ENCODE peak calls at places on chromosomes 4 and X, in four cellular contexts. K is CD8-positive, alpha-beta T cell; Y is adrenal gland; S is cardiac muscle cell. O is an unnamed sample. For H3K4me1 and H3K27me3, the result is how much of the 10 kb centered on the place peaks cover.

GRCh38 chrX:126551725-126552312 is 795 bp downstream of the DCAF12L1 start:
- DNase-seq in S (no peak), K (no peak), Y (no peak), O (no peak)

GRCh38 chr4:87132035-87132434 is 88.4 kb downstream of the KLHL8 start:
- DNase-seq in S (no peak), K (no peak), Y (no peak), O (no peak)

GRCh38 chr4:85527815-85528214 is 52.9 kb downstream of the ARHGAP24 start:
- DNase-seq in K (no peak), S (no peak), Y (no peak), O (no peak)

GRCh38 chr4:55426518-55426917 is 30.8 kb downstream of the TMEM165 start:
- DNase-seq in K (no peak), S (peak), Y (no peak), O (no peak)

GRCh38 chr4:108385076-108385475 is 216.3 kb upstream of the LEF1 start:
- DNase-seq in K (no peak), S (no peak), Y (no peak), O (no peak)

GRCh38 chrX:107970073-107970472 is 12.1 kb downstream of the TEX13B start:
- DNase-seq in Y (no peak), K (no peak), S (no peak), O (no peak)

GRCh38 chr4:141469392-141469791 is 167.0 kb upstream of the IL15 start:
- DNase-seq in S (no peak), Y (no peak), K (no peak), O (no peak)

GRCh38 chr4:103046416-103047290 is 27.1 kb upstream of the SLC9B1 start:
- DNase-seq in S (peak), Y (peak), K (peak), O (peak)

GRCh38 chr4:110586137-110586850 is 36.6 kb downstream of the PITX2 start:
- DNase-seq in S (peak), Y (no peak), K (no peak), O (no peak)

GRCh38 chrX:153926863-153927685 is 1.0 kb upstream of the ARHGAP4 start:
- DNase-seq in S (peak), K (peak), Y (peak), O (peak)

GRCh38 chrX:153927686-153927935 is 1.5 kb upstream of the ARHGAP4 start:
- DNase-seq in K (no peak), Y (no peak), S (no peak), O (no peak)

GRCh38 chrX:153925739-153926593 is at the start of gene ARHGAP4:
- DNase-seq in S (no peak), Y (no peak), K (peak), O (peak)

GRCh38 chrX:153925387-153925738 is 701 bp downstream of the ARHGAP4 start:
- DNase-seq in Y (no peak), S (no peak), K (no peak), O (peak)

DNA sequence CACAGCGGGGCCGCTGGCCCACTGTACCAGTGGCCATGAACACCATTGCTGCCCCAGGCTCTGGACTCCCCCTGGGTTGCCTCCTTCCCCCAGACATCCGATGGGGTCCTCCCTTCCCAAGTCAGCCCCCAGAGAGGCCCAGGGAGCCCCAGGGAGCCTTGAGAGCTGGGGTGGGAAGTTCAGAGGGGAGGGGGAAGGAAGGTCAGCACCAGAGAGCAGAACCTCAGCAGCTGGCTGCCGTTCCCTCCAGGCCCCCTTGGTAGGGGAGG is 464 bp upstream of the ARHGAP4 start:
- DNase-seq in S (no peak), K (no peak), Y (no peak), O (no peak)
- H3K4me1 ChIP-seq in S (under half), K (under half), Y (under half), O (half or more)

GRCh38 chr4:37243722-37244582 is 591 bp upstream of the NWD2 start:
- DNase-seq in Y (no peak), K (no peak), S (peak), O (peak)

GRCh38 chr4:37246891-37247290 is 2.3 kb downstream of the NWD2 start:
- DNase-seq in Y (no peak), K (no peak), S (no peak), O (no peak)

GRCh38 chr4:37243061-37243460 is 1.5 kb upstream of the NWD2 start:
- DNase-seq in S (no peak), Y (no peak), K (no peak), O (no peak)

GRCh38 chr4:37244583-37245390 is at the start of gene NWD2:
- DNase-seq in Y (no peak), K (no peak), S (peak), O (peak)

DNA sequence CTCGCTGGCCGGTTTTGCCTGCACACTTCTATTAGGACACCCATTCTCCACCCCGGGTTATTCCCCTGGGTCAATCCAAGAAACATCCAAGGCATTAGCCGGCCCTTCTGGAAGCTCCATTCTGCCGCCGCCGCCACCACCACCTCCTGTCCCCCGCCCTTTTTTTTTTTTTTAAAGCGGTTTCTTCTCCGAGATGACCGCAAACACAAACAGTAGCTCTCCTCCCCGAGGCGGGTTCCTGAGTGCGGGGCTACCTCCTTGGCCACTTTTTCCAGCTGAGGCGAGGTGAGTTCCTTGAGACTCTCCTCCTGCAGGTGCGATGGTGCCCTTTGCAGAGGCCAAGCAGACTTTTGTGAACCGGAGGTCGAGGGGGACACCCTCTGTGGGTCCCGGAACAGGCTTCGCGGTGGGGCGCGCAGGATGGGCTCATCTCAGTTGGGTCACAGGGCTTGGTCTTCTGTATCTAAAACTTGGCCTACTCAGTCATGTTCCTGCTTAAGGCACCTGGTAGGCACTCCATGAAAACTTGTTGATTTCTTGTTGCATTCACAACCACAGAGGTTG is 930 bp downstream of the NWD2 start:
- DNase-seq in Y (no peak), S (no peak), K (no peak), O (no peak)
- H3K27me3 ChIP-seq in Y (under half), S (half or more), K (under half), O (under half)

DNA sequence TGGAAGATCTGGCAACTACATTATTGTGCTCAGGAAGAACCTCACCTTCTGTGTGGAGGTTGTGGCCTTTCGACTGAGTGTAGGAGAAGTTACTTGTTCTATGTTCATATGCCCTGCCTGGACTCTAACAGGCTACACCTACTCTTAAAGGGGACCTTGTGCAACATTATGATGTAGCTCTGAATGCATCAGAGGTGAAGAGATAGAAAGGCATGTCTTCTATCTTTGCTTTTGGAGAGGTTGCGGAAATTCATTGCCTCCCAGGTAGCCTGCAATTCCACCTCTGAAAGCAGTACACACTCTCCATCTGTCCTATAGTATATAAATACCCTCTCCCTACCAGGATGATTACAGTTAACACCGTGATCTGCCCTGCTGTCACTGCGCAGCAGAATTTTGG is 7.1 kb upstream of the SLAIN2 start:
- DNase-seq in Y (no peak), S (no peak), K (no peak), O (no peak)
- H3K4me1 ChIP-seq in Y (under half), S (under half), K (under half), O (under half)

GRCh38 chr4:112515278-112516075 is 503 bp downstream of the NEUROG2 start:
- DNase-seq in Y (no peak), S (peak), K (peak), O (peak)
- H3K27me3 ChIP-seq in Y (half or more), S (half or more), K (half or more), O (half or more)

GRCh38 chrX:111264397-111264796 is 5.9 kb downstream of the CAPN6 start:
- DNase-seq in S (no peak), K (no peak), Y (no peak), O (no peak)
- H3K4me1 ChIP-seq in S (under half), K (under half), Y (under half), O (under half)

GRCh38 chrX:14010566-14010965 is 19.1 kb downstream of the GEMIN8 start:
- DNase-seq in Y (no peak), S (no peak), K (no peak), O (no peak)
- H3K27me3 ChIP-seq in Y (under half), S (under half), K (under half), O (under half)

GRCh38 chr4:41426523-41426922 is 111.4 kb upstream of the LIMCH1 start:
- DNase-seq in K (no peak), S (no peak), Y (no peak), O (no peak)
- H3K4me1 ChIP-seq in K (under half), S (under half), Y (under half), O (under half)